ENCODE peak calls at places on chromosomes 1 and 21, in four cellular contexts. Z is testis, F is tibial nerve, U is body of pancreas. H is an unnamed sample.

GRCh38 chr1:61207416-61207815 is 125.1 kb downstream of the NFIA start:
- DNase-seq in Z (no peak), F (no peak), U (no peak), H (no peak)

GRCh38 chr1:110187139-110187890 is 22.8 kb upstream of the KCNC4 start:
- DNase-seq in Z (no peak), F (no peak), U (no peak), H (no peak)

GRCh38 chr21:15195768-15196167 is 131.0 kb upstream of the NRIP1 start:
- DNase-seq in Z (no peak), F (no peak), U (no peak), H (no peak)

GRCh38 chr1:84851839-84852238 is 41.2 kb downstream of the LPAR3 start:
- DNase-seq in Z (no peak), F (no peak), U (no peak), H (no peak)

GRCh38 chr1:153485880-153486279 is 25.4 kb upstream of the S100A7 start:
- DNase-seq in Z (no peak), F (no peak), U (no peak), H (no peak)

GRCh38 chr1:48676822-48677221 is 99.9 kb downstream of the BEND5 start:
- DNase-seq in Z (no peak), F (no peak), U (no peak), H (peak)

GRCh38 chr1:43978551-43979260 is at the start of gene B4GALT2:
- DNase-seq in Z (peak), F (no peak), U (peak), H (peak)

GRCh38 chr1:244273845-244274619 is 177.7 kb downstream of the ADSS2 start:
- DNase-seq in Z (peak), F (no peak), U (peak), H (peak)

GRCh38 chr1:15158506-15159165 is 5.1 kb downstream of the TMEM51 start:
- DNase-seq in Z (no peak), F (no peak), U (no peak), H (no peak)

GRCh38 chr1:115222616-115223402 is 115.2 kb downstream of the NGF start:
- DNase-seq in Z (no peak), F (no peak), U (no peak), H (no peak)

GRCh38 chr1:153742411-153743142 is 14.7 kb downstream of the INTS3 start:
- DNase-seq in Z (no peak), F (no peak), U (peak), H (no peak)

GRCh38 chr21:45386336-45386727 is 18.6 kb upstream of the COL18A1 start:
- DNase-seq in Z (no peak), F (no peak), U (peak), H (no peak)

GRCh38 chr1:56073614-56074356 is 505.6 kb downstream of the PLPP3 start:
- DNase-seq in Z (peak), F (peak), U (peak), H (peak)

GRCh38 chr1:10823000-10823401 is 26.6 kb upstream of the CASZ1 start:
- DNase-seq in Z (no peak), F (no peak), U (no peak), H (no peak)

GRCh38 chr1:45244660-45245059 is 38.3 kb upstream of the ZSWIM5 start:
- DNase-seq in Z (no peak), F (no peak), U (no peak), H (no peak)

GRCh38 chr1:247747616-247748015 is 325 bp downstream of the OR14A2 start:
- DNase-seq in Z (no peak), F (no peak), U (no peak), H (no peak)

GRCh38 chr1:211609120-211610024 is 30.4 kb upstream of the SLC30A1 start:
- DNase-seq in Z (no peak), F (no peak), U (no peak), H (no peak)

GRCh38 chr1:115459161-115459560 is 121.1 kb upstream of the NGF start:
- DNase-seq in Z (no peak), F (no peak), U (no peak), H (no peak)

GRCh38 chr1:51642739-51643142 is 25.8 kb downstream of the OSBPL9 start:
- DNase-seq in Z (peak), F (no peak), U (no peak), H (no peak)

GRCh38 chr1:23444596-23445390 is 20.2 kb upstream of the TCEA3 start:
- DNase-seq in Z (no peak), F (no peak), U (no peak), H (no peak)

GRCh38 chr1:170665625-170666024 is 1.7 kb downstream of the PRRX1 start:
- DNase-seq in Z (no peak), F (no peak), U (no peak), H (no peak)
- H3K4me3 ChIP-seq in Z (peak), F (no peak), U (no peak), H (no peak)

DNA sequence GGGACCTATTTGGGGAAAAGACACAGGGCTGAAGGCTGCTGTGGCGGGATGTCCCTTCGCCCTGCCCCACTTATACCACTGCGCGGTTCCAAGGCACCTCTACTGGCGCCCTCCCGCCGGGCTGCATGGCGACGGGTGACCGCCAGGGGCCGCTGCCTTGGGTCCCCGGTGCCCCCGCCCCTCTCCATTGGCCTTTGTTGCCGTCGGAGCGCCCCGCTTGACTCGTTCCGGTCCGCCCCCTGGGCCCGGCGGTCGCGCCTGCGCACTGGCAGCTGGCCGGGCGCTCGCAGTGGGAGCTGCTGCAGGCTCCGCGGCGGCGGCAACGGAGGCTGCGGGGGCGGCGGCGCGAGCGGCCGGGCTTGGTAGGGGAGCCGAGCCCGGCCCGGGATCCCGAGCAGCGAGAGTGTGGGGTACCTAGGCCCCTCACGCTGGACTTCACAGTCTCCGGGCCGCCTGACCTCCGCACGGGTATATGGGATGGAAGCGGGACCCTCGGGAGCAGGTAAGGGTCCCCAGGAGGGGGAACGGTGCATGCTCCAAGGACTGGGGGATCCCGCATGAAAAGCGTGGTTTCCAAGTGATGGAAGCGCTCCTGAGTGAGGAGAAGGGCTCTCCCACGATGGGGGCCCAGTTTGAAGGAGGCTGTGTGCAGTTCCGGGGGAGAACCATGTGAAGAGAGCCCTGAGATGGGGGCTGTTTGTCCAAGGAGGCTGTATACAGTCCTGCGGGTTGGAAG is at the start of gene AGO1:
- DNase-seq in Z (peak), F (peak), U (peak), H (peak)
- TF ChIP-seq POLR2A in Z (no peak), F (peak), U (peak), H (peak)

DNA sequence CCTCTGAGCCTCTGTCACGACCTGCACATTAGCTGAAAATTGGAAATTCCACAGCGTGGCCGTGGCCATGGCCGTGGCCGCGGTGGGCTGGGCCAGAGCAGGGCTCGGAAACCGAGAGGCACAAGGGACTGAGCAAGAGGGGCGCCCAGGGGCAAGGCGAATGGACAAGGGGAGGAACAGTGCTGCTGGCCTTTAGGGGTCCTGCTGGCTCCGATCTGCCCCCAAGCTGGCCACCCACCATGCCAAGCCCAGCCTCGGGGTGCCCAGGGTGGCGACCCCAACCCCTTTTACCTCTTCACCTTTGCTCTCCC is 75.0 kb downstream of the TAS1R2 start:
- DNase-seq in Z (no peak), F (no peak), U (no peak), H (no peak)
- H3K4me3 ChIP-seq in Z (peak), F (no peak), U (no peak), H (no peak)

DNA sequence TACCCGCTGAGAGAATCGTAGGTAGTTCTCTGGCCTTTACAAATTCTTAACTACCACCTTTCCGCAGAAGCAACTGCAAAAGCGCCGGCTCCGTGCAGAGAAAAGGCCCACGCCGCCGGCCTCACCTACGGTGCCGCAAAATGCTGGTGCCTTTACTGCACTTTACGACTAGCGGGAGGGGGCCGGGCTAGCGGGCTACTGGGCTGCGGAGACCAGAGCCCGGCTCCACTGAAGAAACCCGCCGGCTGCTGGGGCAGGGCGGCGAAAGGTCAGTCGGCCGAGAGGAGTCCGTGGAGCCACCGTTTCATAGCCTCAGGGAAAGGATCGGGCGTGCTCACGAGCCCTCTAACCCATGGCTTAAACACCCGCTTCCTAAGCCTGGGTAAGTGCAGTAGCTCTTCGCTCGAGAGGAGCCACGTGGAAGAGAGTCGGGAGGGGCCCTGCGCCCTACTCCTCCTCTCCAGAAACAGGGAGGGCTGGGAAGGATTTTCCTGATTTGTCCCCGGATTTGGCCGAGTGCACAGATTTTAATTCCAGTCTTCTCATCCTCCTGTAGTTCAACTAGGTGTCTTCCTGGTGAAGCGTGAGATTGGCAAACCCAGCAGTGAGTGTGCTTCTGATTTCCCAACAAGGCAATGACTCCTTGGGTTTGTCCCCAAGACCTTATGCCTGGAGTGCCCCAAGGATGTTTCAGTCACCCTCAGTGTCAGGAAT is at the start of gene DPH5:
- DNase-seq in Z (peak), F (peak), U (peak), H (peak)
- TF ChIP-seq POLR2A in Z (no peak), F (no peak), U (peak), H (peak)

GRCh38 chr1:26745191-26745590 is 42.6 kb upstream of the PIGV start:
- DNase-seq in Z (no peak), F (no peak), U (no peak), H (no peak)
- H3K4me3 ChIP-seq in Z (no peak), F (no peak), U (no peak), H (no peak)

GRCh38 chr1:168728452-168729404 is at the start of gene DPT:
- DNase-seq in Z (no peak), F (peak), U (no peak), H (no peak)
- TF ChIP-seq POLR2A in Z (no peak), F (no peak), U (no peak), H (no peak)

GRCh38 chr1:77416692-77417450 is 135.1 kb downstream of the AK5 start:
- DNase-seq in Z (no peak), F (no peak), U (no peak), H (no peak)

GRCh38 chr1:77412794-77413530 is 131.1 kb downstream of the AK5 start:
- DNase-seq in Z (no peak), F (no peak), U (no peak), H (no peak)

GRCh38 chr1:77415585-77415984 is 133.8 kb downstream of the AK5 start:
- DNase-seq in Z (no peak), F (no peak), U (no peak), H (no peak)

GRCh38 chr1:77412069-77412793 is 130.4 kb downstream of the AK5 start:
- DNase-seq in Z (no peak), F (no peak), U (no peak), H (no peak)

GRCh38 chr1:77413541-77414335 is 131.9 kb downstream of the AK5 start:
- DNase-seq in Z (no peak), F (no peak), U (no peak), H (no peak)
- H3K4me3 ChIP-seq in Z (no peak), F (no peak), U (no peak), H (no peak)

GRCh38 chr1:214330240-214330639 is 49.3 kb downstream of the SMYD2 start:
- DNase-seq in Z (no peak), F (no peak), U (no peak), H (no peak)

GRCh38 chr1:214330715-214331114 is 49.8 kb downstream of the SMYD2 start:
- DNase-seq in Z (no peak), F (no peak), U (no peak), H (no peak)

GRCh38 chr1:214329456-214330220 is 48.7 kb downstream of the SMYD2 start:
- DNase-seq in Z (no peak), F (no peak), U (no peak), H (no peak)

GRCh38 chr1:214327519-214327918 is 46.6 kb downstream of the SMYD2 start:
- DNase-seq in Z (no peak), F (no peak), U (no peak), H (no peak)

GRCh38 chr1:214328770-214329455 is 48.0 kb downstream of the SMYD2 start:
- DNase-seq in Z (peak), F (peak), U (peak), H (peak)
- TF ChIP-seq POLR2A in Z (no peak), F (no peak), U (no peak), H (no peak)

H was measured in transverse colon.